ENCODE peak calls at places on chromosome 5, in seven cellular contexts. S is HEK293T; T is activated CD8-positive, alpha-beta memory T cell treated with anti-CD3 and anti-CD28 coated beads, Interleukin-2, amount 10 ng/mL, durations not matched to agents 7 days and 5 days; E is adrenal gland; Z is posterior cingulate gyrus; P is gastrocnemius medialis; I is Kasumi-1. L is an unnamed sample.

GRCh38 chr5:173831196-173831914 is 56.8 kb upstream of the CPEB4 start:
- DNase-seq in T (no peak), I (no peak), P (no peak), S (no peak), E (no peak), Z (no peak), L (no peak)

GRCh38 chr5:140114341-140115185 is 654 bp downstream of the PURA start:
- DNase-seq in I (peak; percentile 49), S (peak; percentile 28), T (peak; percentile 70), Z (peak; percentile 54), E (peak; percentile 85), P (peak; percentile 39), L (peak; percentile 50)

GRCh38 chr5:9302228-9302627 is 243.6 kb downstream of the SEMA5A start:
- DNase-seq in S (no peak), P (no peak), I (no peak), E (no peak), T (no peak), Z (no peak), L (no peak)

GRCh38 chr5:179822444-179822990 is 1.8 kb downstream of the SQSTM1 start:
- DNase-seq in T (no peak), Z (no peak), S (no peak), I (no peak), E (peak; percentile 25), P (peak; percentile 13), L (no peak)

GRCh38 chr5:100119903-100120302 is 415.3 kb upstream of the FAM174A start:
- DNase-seq in Z (no peak), E (no peak), S (no peak), P (no peak), I (no peak), T (no peak), L (no peak)

GRCh38 chr5:146995878-146996277 is 117.3 kb upstream of the PPP2R2B start:
- DNase-seq in T (no peak), I (no peak), E (no peak), P (no peak), Z (no peak), S (no peak), L (no peak)

GRCh38 chr5:72387985-72388384 is 67.8 kb downstream of the PTCD2 start:
- DNase-seq in I (no peak), Z (no peak), S (no peak), E (no peak), T (no peak), P (no peak), L (no peak)

GRCh38 chr5:154287136-154287535 is 96.6 kb downstream of the GALNT10 start:
- DNase-seq in Z (no peak), P (no peak), T (no peak), I (no peak), E (peak; percentile 25), S (no peak), L (no peak)

GRCh38 chr5:114062940-114063867 is 298.7 kb upstream of the KCNN2 start:
- DNase-seq in Z (no peak), S (no peak), E (no peak), I (no peak), P (no peak), T (no peak), L (no peak)

GRCh38 chr5:42840279-42840678 is 28.6 kb upstream of the SELENOP start:
- DNase-seq in S (no peak), E (peak; percentile 53), P (peak; percentile 28), I (peak; percentile 35), T (no peak), Z (no peak), L (peak; percentile 18)

GRCh38 chr5:36305571-36306326 is 4.0 kb upstream of the RANBP3L start:
- DNase-seq in I (peak; percentile 45), T (no peak), S (peak; percentile 45), P (no peak), E (peak; percentile 50), Z (peak; percentile 62), L (peak; percentile 75)

GRCh38 chr5:139061856-139062255 is 136.3 kb downstream of the SIL1 start:
- DNase-seq in Z (no peak), S (no peak), E (no peak), I (no peak), T (no peak), P (no peak), L (peak; percentile 50)

GRCh38 chr5:1511651-1512540 is 11.9 kb downstream of the LPCAT1 start:
- DNase-seq in E (peak; percentile 0), S (no peak), P (no peak), Z (peak; percentile 36), I (no peak), T (peak; percentile 39), L (peak; percentile 29)

GRCh38 chr5:179217956-179218355 is 127.3 kb downstream of the ADAMTS2 start:
- DNase-seq in E (peak; percentile 7), Z (no peak), P (no peak), S (no peak), T (no peak), I (no peak), L (no peak)

GRCh38 chr5:14097998-14098471 is 45.1 kb upstream of the TRIO start:
- DNase-seq in I (no peak), S (no peak), Z (no peak), T (no peak), E (no peak), P (no peak), L (no peak)